ENCODE peak calls at places on chromosomes 1 and 21, in four cellular contexts. B, L, N and K are unnamed samples.

GRCh38 chr1:233668725-233669294 is 54.9 kb downstream of the KCNK1 start:
- DNase-seq in B (no peak), L (no peak), N (peak; percentile 97), K (no peak)

GRCh38 chr21:25369524-25370300 is 237.6 kb downstream of the MRPL39 start:
- DNase-seq in B (no peak), L (no peak), N (no peak), K (no peak)

GRCh38 chr1:2791027-2791760 is 10.3 kb downstream of the TTC34 start:
- DNase-seq in B (no peak), L (no peak), N (no peak), K (peak; percentile 33)

GRCh38 chr1:89808429-89809117 is 12.3 kb upstream of the LRRC8D start:
- DNase-seq in B (no peak), L (peak; percentile 33), N (no peak), K (no peak)

GRCh38 chr1:151708891-151709290 is 7.7 kb downstream of the CELF3 start:
- DNase-seq in B (no peak), L (no peak), N (no peak), K (no peak)

GRCh38 chr1:42992043-42992697 is 33.5 kb upstream of the SLC2A1 start:
- DNase-seq in B (no peak), L (no peak), N (no peak), K (no peak)

GRCh38 chr1:34758751-34759150 is 789 bp upstream of the GJB4 start:
- DNase-seq in B (no peak), L (no peak), N (no peak), K (no peak)

GRCh38 chr1:201885531-201886075 is 3.1 kb upstream of the SHISA4 start:
- DNase-seq in B (no peak), L (no peak), N (peak; percentile 84), K (no peak)

GRCh38 chr21:38438476-38438893 is 59.8 kb downstream of the ERG start:
- DNase-seq in B (no peak), L (no peak), N (no peak), K (no peak)

GRCh38 chr1:203175237-203176181 is at the start of gene MYBPH:
- DNase-seq in B (no peak), L (no peak), N (no peak), K (peak; percentile 75)

GRCh38 chr1:34086561-34086960 is 78.5 kb downstream of the CSMD2 start:
- DNase-seq in B (peak; percentile 93), L (no peak), N (no peak), K (no peak)

GRCh38 chr1:160103658-160104519 is 5.5 kb upstream of the IGSF8 start:
- DNase-seq in B (no peak), L (no peak), N (no peak), K (no peak)

GRCh38 chr1:8031176-8031785 is 5.2 kb upstream of the ERRFI1 start:
- DNase-seq in B (no peak), L (no peak), N (peak; percentile 38), K (no peak)

GRCh38 chr1:184380468-184380867 is 6.4 kb upstream of the C1orf21 start:
- DNase-seq in B (no peak), L (no peak), N (no peak), K (no peak)

DNA sequence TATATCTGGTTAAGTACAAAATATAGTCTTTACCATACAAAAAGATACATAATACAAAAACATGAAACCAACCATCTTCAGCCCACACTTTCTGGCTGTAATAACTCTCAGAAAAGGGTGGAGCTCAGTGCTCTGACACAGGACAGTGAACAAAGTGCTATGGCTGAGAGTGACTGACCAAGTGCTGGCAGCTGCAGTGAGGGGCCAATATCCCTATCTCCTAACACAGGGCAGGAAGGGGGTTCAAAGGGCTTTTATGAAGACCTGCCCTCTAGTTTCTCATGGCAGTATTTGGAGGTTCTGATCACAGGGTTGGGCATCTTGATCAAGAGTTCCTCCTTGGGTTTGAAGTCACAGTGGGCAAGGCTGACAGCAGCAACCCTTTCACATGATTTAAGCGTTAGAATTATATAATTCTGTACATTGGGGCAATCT is 3.9 kb downstream of the TXNIP start:
- DNase-seq in B (no peak), L (no peak), N (no peak), K (peak; percentile 33)
- TF ChIP-seq POLR2A in B (peak; percentile 11), L (no peak), N (no peak), K (no peak)

GRCh38 chr1:40818264-40818961 is 34.8 kb downstream of the KCNQ4 start:
- DNase-seq in B (no peak), L (peak; percentile 41), N (peak; percentile 46), K (no peak)
- TF ChIP-seq POLR2AphosphoS5 in B (no peak), L (no peak), N (no peak), K (no peak)

GRCh38 chr1:213287987-213288386 is 236.9 kb downstream of the RPS6KC1 start:
- DNase-seq in B (no peak), L (no peak), N (no peak), K (no peak)

GRCh38 chr1:213284626-213285025 is 233.6 kb downstream of the RPS6KC1 start:
- DNase-seq in B (no peak), L (no peak), N (no peak), K (no peak)

GRCh38 chr1:213281610-213282316 is 230.7 kb downstream of the RPS6KC1 start:
- DNase-seq in B (no peak), L (no peak), N (no peak), K (no peak)

GRCh38 chr1:213286235-213286634 is 235.2 kb downstream of the RPS6KC1 start:
- DNase-seq in B (no peak), L (no peak), N (no peak), K (no peak)
- TF ChIP-seq CTCF in B (no peak), L (no peak), N (peak; percentile 41), K (no peak)

GRCh38 chr1:246001142-246001812 is 505.8 kb downstream of the SMYD3 start:
- DNase-seq in B (no peak), L (no peak), N (no peak), K (no peak)

GRCh38 chr1:246004281-246004680 is 502.8 kb downstream of the SMYD3 start:
- DNase-seq in B (no peak), L (no peak), N (no peak), K (no peak)

GRCh38 chr1:246001821-246002220 is 505.3 kb downstream of the SMYD3 start:
- DNase-seq in B (no peak), L (no peak), N (no peak), K (no peak)

GRCh38 chr1:246003442-246003730 is 503.7 kb downstream of the SMYD3 start:
- DNase-seq in B (no peak), L (no peak), N (no peak), K (no peak)

DNA sequence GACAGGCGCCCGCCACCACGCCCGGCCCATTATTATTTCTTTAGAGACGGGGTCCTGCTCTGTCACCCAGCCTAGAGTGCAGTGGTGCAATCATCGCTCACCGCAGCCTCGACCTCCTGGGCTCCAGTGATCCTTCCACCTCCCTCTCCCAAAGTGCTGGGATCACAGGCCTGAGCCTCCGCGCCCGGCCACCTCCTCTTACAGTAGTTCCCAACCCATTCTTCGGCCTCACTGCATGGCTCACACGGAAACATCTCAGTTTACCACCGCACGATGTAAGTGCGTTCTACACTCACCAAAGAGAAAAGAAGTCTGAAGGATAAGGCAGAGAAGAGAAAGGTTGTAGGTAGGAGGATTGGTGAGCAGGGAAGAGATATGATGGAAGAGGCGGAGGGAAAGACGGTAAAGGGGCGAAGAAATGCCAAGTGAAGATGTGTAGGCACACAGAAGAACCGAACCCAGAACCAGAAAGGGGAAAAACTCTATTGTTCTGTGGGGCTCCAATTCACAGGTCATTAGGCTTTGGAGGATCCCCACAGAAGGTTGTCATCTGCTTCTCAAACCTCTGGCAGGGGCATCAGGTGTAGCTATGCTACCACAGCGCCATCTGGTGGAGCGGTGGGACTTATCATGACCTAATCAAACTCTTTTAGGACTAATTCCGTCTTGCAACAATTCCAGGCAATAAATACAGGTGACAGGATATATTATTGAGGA is 504.2 kb downstream of the SMYD3 start:
- DNase-seq in B (no peak), L (peak; percentile 77), N (peak; percentile 90), K (peak; percentile 88)
- TF ChIP-seq POLR2A in B (no peak), L (no peak), N (no peak), K (no peak)

GRCh38 chr1:5419501-5419900 is 572.7 kb downstream of the NPHP4 start:
- DNase-seq in B (no peak), L (no peak), N (no peak), K (no peak)

GRCh38 chr1:5424802-5425201 is 567.4 kb downstream of the NPHP4 start:
- DNase-seq in B (no peak), L (no peak), N (no peak), K (no peak)

GRCh38 chr1:5427026-5427613 is 565.1 kb downstream of the NPHP4 start:
- DNase-seq in B (no peak), L (no peak), N (no peak), K (no peak)

GRCh38 chr1:5425304-5425703 is 566.9 kb downstream of the NPHP4 start:
- DNase-seq in B (no peak), L (no peak), N (no peak), K (no peak)

GRCh38 chr1:5423109-5423508 is 569.1 kb downstream of the NPHP4 start:
- DNase-seq in B (no peak), L (no peak), N (no peak), K (no peak)
- TF ChIP-seq POLR2AphosphoS5 in B (no peak), L (no peak), N (no peak), K (no peak)

DNA sequence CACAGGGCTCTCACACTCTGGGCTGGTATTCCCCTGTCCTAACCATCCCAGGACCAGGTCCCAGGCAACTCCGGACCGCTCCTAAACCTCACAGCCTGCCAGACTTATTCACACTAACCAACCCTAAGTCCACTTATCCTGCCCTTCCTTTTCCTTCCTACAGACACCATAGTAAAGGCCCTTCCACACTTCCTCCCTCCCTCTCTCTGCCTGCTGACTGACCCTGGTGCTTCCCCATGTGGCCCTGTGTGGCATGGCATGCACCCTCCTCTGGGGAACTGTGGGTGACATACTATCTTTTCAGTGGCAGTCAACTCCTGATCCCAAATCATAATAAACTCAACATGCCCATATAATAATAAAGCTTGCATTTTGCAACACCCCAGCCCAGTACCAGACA is 155.1 kb upstream of the DNAH14 start:
- DNase-seq in B (peak; percentile 81), L (no peak), N (no peak), K (no peak)
- TF ChIP-seq CTCF in B (no peak), L (no peak), N (peak; percentile 41), K (no peak)

DNA sequence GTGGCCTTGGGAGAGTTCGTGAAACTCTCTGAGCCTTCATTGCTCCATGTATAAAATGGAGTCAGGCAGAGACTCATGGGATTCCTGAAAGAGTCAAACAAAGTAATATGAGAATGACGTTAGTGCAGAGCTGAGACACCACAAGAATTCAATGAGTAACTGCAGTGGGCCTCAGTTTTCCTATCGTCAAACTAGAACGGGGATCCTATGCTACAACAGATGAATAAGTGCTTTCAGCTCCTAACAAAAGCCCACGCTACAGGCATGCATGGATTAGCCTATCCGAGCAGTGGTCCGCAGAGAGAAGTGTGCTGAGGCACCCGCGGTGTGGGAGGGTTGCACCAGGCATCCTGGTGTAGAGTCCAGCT is 124.7 kb downstream of the SYF2 start:
- DNase-seq in B (no peak), L (no peak), N (no peak), K (no peak)
- TF ChIP-seq POLR2A in B (no peak), L (no peak), N (no peak), K (no peak)

GRCh38 chr1:204350265-204350664 is 9.5 kb downstream of the PLEKHA6 start:
- DNase-seq in B (no peak), L (no peak), N (no peak), K (no peak)

GRCh38 chr1:204349602-204350001 is 10.1 kb downstream of the PLEKHA6 start:
- DNase-seq in B (no peak), L (no peak), N (no peak), K (no peak)

GRCh38 chr1:204345941-204346678 is 13.6 kb downstream of the PLEKHA6 start:
- DNase-seq in B (no peak), L (no peak), N (no peak), K (no peak)

GRCh38 chr1:204348722-204349121 is 11.0 kb downstream of the PLEKHA6 start:
- DNase-seq in B (no peak), L (no peak), N (peak; percentile 59), K (peak; percentile 84)

GRCh38 chr1:204348197-204348596 is 11.5 kb downstream of the PLEKHA6 start:
- DNase-seq in B (no peak), L (no peak), N (no peak), K (no peak)
- TF ChIP-seq POLR2AphosphoS5 in B (no peak), L (no peak), N (no peak), K (no peak)